ENCODE peak calls at places on chromosomes 13 and 19, in seven cellular contexts. One of them, this sample, is unnamed.

GRCh38 chr19:36807029-36807428 is 31.2 kb downstream of the ZNF790 start:
- DNase-seq in heart left ventricle: no peak
- DNase-seq in body of pancreas: no peak
- DNase-seq in HCT116: no peak
- DNase-seq in IMR-90: no peak
- DNase-seq in mesothelial cell of epicardium: no peak
- DNase-seq in tibial nerve: no peak
- DNase-seq in this sample: no peak

GRCh38 chr13:79741006-79741405 is 260.1 kb downstream of the NDFIP2 start:
- DNase-seq in HCT116: no peak
- DNase-seq in tibial nerve: no peak
- DNase-seq in IMR-90: peak
- DNase-seq in mesothelial cell of epicardium: no peak
- DNase-seq in heart left ventricle: no peak
- DNase-seq in body of pancreas: no peak
- DNase-seq in this sample: no peak

GRCh38 chr19:670609-671075 is 5.5 kb upstream of the FSTL3 start:
- DNase-seq in tibial nerve: no peak
- DNase-seq in HCT116: no peak
- DNase-seq in heart left ventricle: no peak
- DNase-seq in mesothelial cell of epicardium: no peak
- DNase-seq in body of pancreas: no peak
- DNase-seq in IMR-90: no peak
- DNase-seq in this sample: no peak

GRCh38 chr19:39199025-39199424 is 2.3 kb downstream of the NCCRP1 start:
- DNase-seq in body of pancreas: peak
- DNase-seq in heart left ventricle: no peak
- DNase-seq in mesothelial cell of epicardium: no peak
- DNase-seq in tibial nerve: no peak
- DNase-seq in IMR-90: peak
- DNase-seq in HCT116: no peak
- DNase-seq in this sample: no peak

GRCh38 chr13:45333973-45334922 is 6.7 kb downstream of the TPT1 start:
- DNase-seq in mesothelial cell of epicardium: no peak
- DNase-seq in heart left ventricle: no peak
- DNase-seq in body of pancreas: no peak
- DNase-seq in HCT116: no peak
- DNase-seq in IMR-90: peak
- DNase-seq in tibial nerve: no peak
- DNase-seq in this sample: no peak

GRCh38 chr13:113951246-113951999 is 22.5 kb downstream of the C13orf46 start:
- DNase-seq in heart left ventricle: peak
- DNase-seq in mesothelial cell of epicardium: peak
- DNase-seq in body of pancreas: peak
- DNase-seq in HCT116: peak
- DNase-seq in tibial nerve: peak
- DNase-seq in IMR-90: peak
- DNase-seq in this sample: no peak

GRCh38 chr13:41502676-41503075 is 45.3 kb downstream of the RGCC start:
- DNase-seq in HCT116: no peak
- DNase-seq in tibial nerve: no peak
- DNase-seq in mesothelial cell of epicardium: no peak
- DNase-seq in IMR-90: no peak
- DNase-seq in body of pancreas: no peak
- DNase-seq in heart left ventricle: no peak
- DNase-seq in this sample: no peak

GRCh38 chr19:7868326-7868670 is 5.9 kb downstream of the PRR36 start:
- DNase-seq in IMR-90: no peak
- DNase-seq in body of pancreas: no peak
- DNase-seq in HCT116: no peak
- DNase-seq in heart left ventricle: no peak
- DNase-seq in mesothelial cell of epicardium: no peak
- DNase-seq in tibial nerve: no peak
- DNase-seq in this sample: no peak

GRCh38 chr19:37221136-37221535 is 3.1 kb downstream of the ZNF383 start:
- DNase-seq in body of pancreas: no peak
- DNase-seq in mesothelial cell of epicardium: no peak
- DNase-seq in HCT116: no peak
- DNase-seq in IMR-90: no peak
- DNase-seq in heart left ventricle: no peak
- DNase-seq in tibial nerve: no peak
- DNase-seq in this sample: no peak

GRCh38 chr19:46068345-46069258 is 27.8 kb upstream of the IGFL4 start:
- DNase-seq in body of pancreas: no peak
- DNase-seq in tibial nerve: no peak
- DNase-seq in mesothelial cell of epicardium: no peak
- DNase-seq in heart left ventricle: no peak
- DNase-seq in IMR-90: peak
- DNase-seq in HCT116: peak
- DNase-seq in this sample: no peak

GRCh38 chr13:76116931-76117330 is 480.8 kb downstream of the LMO7 start:
- DNase-seq in tibial nerve: no peak
- DNase-seq in IMR-90: no peak
- DNase-seq in mesothelial cell of epicardium: no peak
- DNase-seq in HCT116: no peak
- DNase-seq in heart left ventricle: no peak
- DNase-seq in body of pancreas: no peak
- DNase-seq in this sample: no peak

GRCh38 chr19:5665781-5666513 is 14.4 kb downstream of the MICOS13 start:
- DNase-seq in mesothelial cell of epicardium: no peak
- DNase-seq in tibial nerve: no peak
- DNase-seq in heart left ventricle: no peak
- DNase-seq in HCT116: no peak
- DNase-seq in body of pancreas: no peak
- DNase-seq in IMR-90: peak
- DNase-seq in this sample: no peak

DNA sequence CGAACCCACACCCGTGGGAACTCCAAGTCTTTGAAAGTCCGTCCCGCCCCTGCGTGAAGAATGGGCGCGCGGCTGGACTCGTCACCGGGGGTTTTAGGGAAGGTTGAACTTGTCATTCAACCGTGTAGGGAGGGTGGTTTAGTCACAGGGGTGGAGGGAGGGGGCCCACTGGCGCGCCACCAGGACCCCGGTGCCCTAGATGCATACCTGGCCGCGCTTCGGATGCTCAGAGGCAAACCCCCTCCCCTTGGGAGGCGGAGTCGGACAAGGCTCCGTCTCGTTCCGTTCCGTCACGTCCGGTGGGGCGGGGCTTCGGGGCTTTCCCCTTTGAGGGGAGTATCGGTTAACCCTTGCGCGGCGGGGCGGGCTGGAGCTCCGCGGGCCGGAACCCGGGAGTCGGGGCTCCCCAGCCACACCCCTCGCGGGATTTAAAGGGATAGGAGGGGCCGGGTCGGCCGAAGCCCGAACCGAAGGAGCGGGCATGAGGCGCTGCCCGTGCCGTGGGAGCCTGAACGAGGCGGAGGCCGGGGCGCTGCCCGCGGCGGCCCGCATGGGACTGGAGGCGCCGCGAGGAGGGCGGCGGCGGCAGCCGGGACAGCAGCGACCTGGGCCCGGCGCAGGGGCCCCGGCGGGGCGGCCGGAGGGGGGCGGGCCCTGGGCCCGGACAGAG is at the start of the genes COQ8B and ITPKC:
- DNase-seq in body of pancreas: peak
- DNase-seq in mesothelial cell of epicardium: peak
- DNase-seq in IMR-90: peak
- DNase-seq in tibial nerve: peak
- DNase-seq in heart left ventricle: peak
- DNase-seq in HCT116: peak
- DNase-seq in this sample: peak
- TF ChIP-seq CTCF in body of pancreas: no peak
- TF ChIP-seq CTCF in mesothelial cell of epicardium: no peak
- TF ChIP-seq CTCF in IMR-90: peak
- TF ChIP-seq CTCF in tibial nerve: peak
- TF ChIP-seq CTCF in heart left ventricle: no peak
- TF ChIP-seq CTCF in HCT116: no peak
- TF ChIP-seq CTCF in this sample: no peak

GRCh38 chr13:43787998-43788397 is 1.2 kb upstream of the ENOX1 start:
- DNase-seq in body of pancreas: no peak
- DNase-seq in HCT116: peak
- DNase-seq in mesothelial cell of epicardium: no peak
- DNase-seq in heart left ventricle: no peak
- DNase-seq in IMR-90: peak
- DNase-seq in tibial nerve: peak
- DNase-seq in this sample: no peak
- TF ChIP-seq CTCF in body of pancreas: no peak
- TF ChIP-seq CTCF in HCT116: peak
- TF ChIP-seq CTCF in mesothelial cell of epicardium: no peak
- TF ChIP-seq CTCF in heart left ventricle: no peak
- TF ChIP-seq CTCF in IMR-90: peak
- TF ChIP-seq CTCF in tibial nerve: peak
- TF ChIP-seq CTCF in this sample: peak

DNA sequence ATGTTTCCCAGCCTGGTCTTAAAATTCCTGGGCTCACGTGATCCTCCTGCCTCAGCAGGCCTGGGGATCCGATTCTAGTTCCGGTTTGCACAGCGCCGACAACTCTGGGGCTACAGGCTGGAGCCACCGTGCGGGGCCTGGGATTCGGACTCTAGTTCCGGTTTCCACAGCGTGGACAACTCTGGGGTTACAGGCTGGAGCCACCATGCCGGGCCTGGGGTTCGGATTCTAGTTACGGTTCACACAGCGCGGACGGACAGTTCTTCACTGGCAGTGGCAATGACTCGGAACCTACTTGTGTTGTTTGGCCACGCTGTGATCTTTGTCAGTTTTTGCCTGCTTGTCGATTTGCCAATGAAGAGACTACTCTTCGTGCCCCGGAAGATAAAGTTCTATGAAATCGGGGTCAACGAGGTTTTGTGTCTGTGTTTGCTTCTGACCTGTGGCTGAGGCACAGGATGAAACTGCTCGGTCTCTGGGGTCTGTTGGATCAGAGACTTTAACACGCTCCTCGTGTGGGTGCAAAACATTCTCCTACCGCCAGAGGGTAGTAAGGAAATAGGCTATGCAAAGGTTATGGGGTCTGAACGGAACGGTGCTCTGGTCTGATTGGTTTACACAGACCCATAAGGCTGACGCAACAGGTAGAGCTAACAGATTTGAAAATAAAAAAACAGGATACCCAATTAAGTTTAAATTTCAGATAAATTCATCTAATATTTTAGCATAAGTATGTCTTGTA is 12.1 kb upstream of the ZSCAN1 start:
- DNase-seq in heart left ventricle: peak
- DNase-seq in tibial nerve: peak
- DNase-seq in HCT116: no peak
- DNase-seq in mesothelial cell of epicardium: no peak
- DNase-seq in body of pancreas: peak
- DNase-seq in IMR-90: peak
- DNase-seq in this sample: peak
- TF ChIP-seq CTCF in heart left ventricle: peak
- TF ChIP-seq CTCF in tibial nerve: peak
- TF ChIP-seq CTCF in HCT116: no peak
- TF ChIP-seq CTCF in mesothelial cell of epicardium: peak
- TF ChIP-seq CTCF in body of pancreas: peak
- TF ChIP-seq CTCF in IMR-90: peak
- TF ChIP-seq CTCF in this sample: peak

GRCh38 chr13:20387441-20387971 is 138.2 kb downstream of the CRYL1 start:
- DNase-seq in IMR-90: peak
- DNase-seq in body of pancreas: no peak
- DNase-seq in heart left ventricle: no peak
- DNase-seq in tibial nerve: no peak
- DNase-seq in HCT116: no peak
- DNase-seq in mesothelial cell of epicardium: no peak
- DNase-seq in this sample: no peak
- TF ChIP-seq CTCF in IMR-90: no peak
- TF ChIP-seq CTCF in body of pancreas: no peak
- TF ChIP-seq CTCF in heart left ventricle: no peak
- TF ChIP-seq CTCF in tibial nerve: no peak
- TF ChIP-seq CTCF in HCT116: no peak
- TF ChIP-seq CTCF in mesothelial cell of epicardium: no peak
- TF ChIP-seq CTCF in this sample: no peak

GRCh38 chr19:50016225-50016807 is 8.9 kb downstream of the VRK3 start:
- DNase-seq in tibial nerve: no peak
- DNase-seq in body of pancreas: no peak
- DNase-seq in HCT116: no peak
- DNase-seq in mesothelial cell of epicardium: no peak
- DNase-seq in IMR-90: no peak
- DNase-seq in heart left ventricle: no peak
- DNase-seq in this sample: no peak
- TF ChIP-seq CTCF in tibial nerve: no peak
- TF ChIP-seq CTCF in body of pancreas: no peak
- TF ChIP-seq CTCF in HCT116: no peak
- TF ChIP-seq CTCF in mesothelial cell of epicardium: no peak
- TF ChIP-seq CTCF in IMR-90: no peak
- TF ChIP-seq CTCF in heart left ventricle: no peak
- TF ChIP-seq CTCF in this sample: no peak

GRCh38 chr19:3970808-3971598 is at the start of gene DAPK3:
- DNase-seq in mesothelial cell of epicardium: peak
- DNase-seq in HCT116: peak
- DNase-seq in body of pancreas: peak
- DNase-seq in IMR-90: peak
- DNase-seq in tibial nerve: peak
- DNase-seq in heart left ventricle: peak
- DNase-seq in this sample: peak
- TF ChIP-seq CTCF in mesothelial cell of epicardium: no peak
- TF ChIP-seq CTCF in HCT116: no peak
- TF ChIP-seq CTCF in body of pancreas: no peak
- TF ChIP-seq CTCF in IMR-90: no peak
- TF ChIP-seq CTCF in tibial nerve: no peak
- TF ChIP-seq CTCF in heart left ventricle: no peak
- TF ChIP-seq CTCF in this sample: no peak

GRCh38 chr19:33812388-33813330 is 16.0 kb downstream of the KCTD15 start:
- DNase-seq in HCT116: no peak
- DNase-seq in heart left ventricle: no peak
- DNase-seq in IMR-90: no peak
- DNase-seq in tibial nerve: no peak
- DNase-seq in body of pancreas: no peak
- DNase-seq in mesothelial cell of epicardium: no peak
- DNase-seq in this sample: no peak
- TF ChIP-seq CTCF in HCT116: no peak
- TF ChIP-seq CTCF in heart left ventricle: no peak
- TF ChIP-seq CTCF in IMR-90: no peak
- TF ChIP-seq CTCF in tibial nerve: no peak
- TF ChIP-seq CTCF in body of pancreas: no peak
- TF ChIP-seq CTCF in mesothelial cell of epicardium: no peak
- TF ChIP-seq CTCF in this sample: no peak

DNA sequence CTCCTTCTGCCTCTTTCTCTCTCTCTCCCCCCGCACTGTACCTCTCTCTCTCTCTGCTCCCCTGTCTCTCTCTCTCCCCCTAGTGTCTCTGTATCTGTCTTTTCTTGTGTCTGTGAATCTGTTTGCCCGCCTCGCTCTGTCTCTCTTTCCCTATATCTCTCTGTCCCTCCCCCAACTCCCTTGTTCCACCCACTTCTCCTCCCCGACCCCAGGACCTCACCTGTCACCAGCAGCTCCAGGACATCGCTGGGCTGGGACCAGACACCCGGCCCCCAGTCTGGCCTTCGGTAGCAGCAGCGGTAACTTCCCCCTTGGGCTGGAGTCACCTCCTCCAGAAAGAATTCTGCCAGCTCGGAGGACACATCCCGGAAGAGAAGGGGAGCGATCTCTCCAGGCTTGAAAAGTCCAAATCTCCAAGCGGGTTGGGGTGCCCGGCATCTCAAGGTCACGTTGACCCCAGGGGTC is 3.9 kb downstream of the OSCAR start:
- DNase-seq in mesothelial cell of epicardium: no peak
- DNase-seq in IMR-90: peak
- DNase-seq in heart left ventricle: no peak
- DNase-seq in HCT116: peak
- DNase-seq in tibial nerve: peak
- DNase-seq in body of pancreas: no peak
- DNase-seq in this sample: no peak
- TF ChIP-seq CTCF in mesothelial cell of epicardium: no peak
- TF ChIP-seq CTCF in IMR-90: peak
- TF ChIP-seq CTCF in heart left ventricle: no peak
- TF ChIP-seq CTCF in HCT116: no peak
- TF ChIP-seq CTCF in tibial nerve: no peak
- TF ChIP-seq CTCF in body of pancreas: no peak
- TF ChIP-seq CTCF in this sample: peak

This sample was measured in D721Med.